ENCODE peak calls at places on chromosomes 4 and X, in five cellular contexts. T is adrenal gland; O is CD8-positive, alpha-beta memory T cell; R is NCI-H1417; S is CD8-positive, alpha-beta T cell. W is an unnamed sample.

GRCh38 chr4:95363966-95364365 is 184.8 kb downstream of the UNC5C start:
- DNase-seq in T (no peak), O (no peak), R (no peak), S (no peak), W (no peak)

GRCh38 chr4:147423229-147423628 is 57.7 kb upstream of the EDNRA start:
- DNase-seq in T (no peak), O (no peak), R (no peak), S (no peak), W (no peak)

GRCh38 chr4:21795091-21795490 is 153.5 kb downstream of the KCNIP4 start:
- DNase-seq in T (no peak), O (no peak), R (no peak), S (no peak), W (no peak)

GRCh38 chr4:102610476-102610875 is 109.3 kb downstream of the NFKB1 start:
- DNase-seq in T (no peak), O (no peak), R (no peak), S (no peak), W (no peak)

GRCh38 chrX:31871989-31872388 is 800.1 kb upstream of the FTHL17 start:
- DNase-seq in T (no peak), O (no peak), R (no peak), S (no peak), W (no peak)

GRCh38 chr4:137471895-137472294 is 60.4 kb downstream of the PCDH18 start:
- DNase-seq in T (no peak), O (no peak), R (no peak), S (no peak), W (no peak)

GRCh38 chr4:187417761-187418160 is 577.8 kb upstream of the ZFP42 start:
- DNase-seq in T (no peak), O (no peak), R (no peak), S (no peak), W (no peak)

GRCh38 chr4:40675166-40675565 is 45.5 kb upstream of the RBM47 start:
- DNase-seq in T (no peak), O (no peak), R (no peak), S (no peak), W (no peak)

GRCh38 chrX:40912576-40912975 is 172.7 kb upstream of the USP9X start:
- DNase-seq in T (no peak), O (no peak), R (no peak), S (no peak), W (no peak)

GRCh38 chr4:858831-859451 is 33.0 kb upstream of the CPLX1 start:
- DNase-seq in T (no peak), O (peak), R (no peak), S (no peak), W (no peak)

GRCh38 chrX:139967300-139967699 is 2.0 kb upstream of the CXorf66 start:
- DNase-seq in T (no peak), O (no peak), R (no peak), S (no peak), W (no peak)

GRCh38 chr4:76624271-76624681 is 189.2 kb downstream of the SHROOM3 start:
- DNase-seq in T (peak), O (no peak), R (no peak), S (no peak), W (no peak)

GRCh38 chr4:65918217-65918616 is 247.9 kb upstream of the EPHA5 start:
- DNase-seq in T (no peak), O (no peak), R (no peak), S (no peak), W (no peak)

GRCh38 chrX:74924449-74925209 is 623 bp downstream of the NEXMIF start:
- DNase-seq in T (peak), O (no peak), R (no peak), S (peak), W (no peak)

GRCh38 chr4:140427919-140428471 is 547 bp upstream of the CLGN start:
- DNase-seq in T (no peak), O (no peak), R (no peak), S (no peak), W (no peak)

GRCh38 chr4:1036095-1036494 is 24.7 kb downstream of the FGFRL1 start:
- DNase-seq in T (no peak), O (no peak), R (no peak), S (no peak), W (no peak)

GRCh38 chrX:16853537-16853936 is 16.6 kb downstream of the RBBP7 start:
- DNase-seq in T (no peak), O (no peak), R (no peak), S (no peak), W (no peak)

GRCh38 chrX:46263494-46263893 is 281.7 kb downstream of the ZNF674 start:
- DNase-seq in T (no peak), O (no peak), R (no peak), S (no peak), W (no peak)

W was measured in HS-27A.